ENCODE peak calls at places on chromosome X, in six cellular contexts. S is bronchial epithelial cell; M is PC-9; K is stimulated activated CD8-positive, alpha-beta memory T cell treated with anti-CD3 and anti-CD28 coated beads, Interleukin-7, amount 100 ng/mL, for 48 hours; R is stimulated activated CD4-positive, alpha-beta T cell treated with anti-CD3 and anti-CD28 coated beads, Interleukin-12 subunit alpha, Interleukin-12 subunit beta, amount 100 ng/mL, for 24 hours; C is Right ventricle myocardium superior. N is an unnamed sample.

GRCh38 chrX:20456971-20457370 is 190.3 kb upstream of the RPS6KA3 start:
- DNase-seq in S (no peak), M (no peak), K (no peak), R (no peak), C (no peak), N (no peak)

GRCh38 chrX:152635941-152636340 is 1.8 kb upstream of the GABRQ start:
- DNase-seq in S (peak; percentile 48), M (peak; percentile 30), K (no peak), R (no peak), C (no peak), N (no peak)

GRCh38 chrX:152632445-152633097 is 5.1 kb upstream of the GABRQ start:
- DNase-seq in S (peak; percentile 21), M (peak; percentile 62), K (no peak), R (peak; percentile 31), C (no peak), N (peak; percentile 15)

GRCh38 chrX:120575379-120576114 is 14.8 kb upstream of the CUL4B start:
- DNase-seq in S (no peak), M (no peak), K (no peak), R (no peak), C (no peak), N (no peak)

GRCh38 chrX:48107717-48108116 is 22.7 kb upstream of the SPACA5B start:
- DNase-seq in S (no peak), M (no peak), K (no peak), R (no peak), C (no peak), N (no peak)

GRCh38 chrX:18997916-18998315 is 14.0 kb upstream of the PHKA2 start:
- DNase-seq in S (no peak), M (no peak), K (no peak), R (no peak), C (no peak), N (no peak)

GRCh38 chrX:119477812-119478232 is 9.6 kb downstream of the SLC25A5 start:
- DNase-seq in S (peak; percentile 54), M (peak; percentile 37), K (no peak), R (no peak), C (no peak), N (peak; percentile 3)

GRCh38 chrX:29318051-29318450 is 730.8 kb downstream of the IL1RAPL1 start:
- DNase-seq in S (no peak), M (no peak), K (no peak), R (no peak), C (no peak), N (no peak)

GRCh38 chrX:108511721-108512120 is 72.1 kb downstream of the COL4A5 start:
- DNase-seq in S (no peak), M (no peak), K (no peak), R (no peak), C (no peak), N (no peak)

GRCh38 chrX:77493677-77494553 is 46.7 kb downstream of the FGF16 start:
- DNase-seq in S (peak; percentile 40), M (peak; percentile 5), K (no peak), R (no peak), C (no peak), N (peak; percentile 40)

GRCh38 chrX:9535101-9535500 is 70.2 kb downstream of the TBL1X start:
- DNase-seq in S (no peak), M (no peak), K (no peak), R (no peak), C (no peak), N (no peak)

GRCh38 chrX:150362599-150363481 is at the start of gene MAMLD1:
- DNase-seq in S (peak; percentile 62), M (peak; percentile 75), K (no peak), R (peak; percentile 48), C (peak; percentile 84), N (peak; percentile 33)

GRCh38 chrX:13851996-13852695 is 35.3 kb upstream of the GPM6B start:
- DNase-seq in S (peak; percentile 8), M (no peak), K (no peak), R (no peak), C (no peak), N (no peak)

GRCh38 chrX:154348646-154349358 is 25.6 kb downstream of the FLNA start:
- DNase-seq in S (no peak), M (peak; percentile 10), K (no peak), R (no peak), C (peak; percentile 26), N (no peak)